ENCODE peak calls at places on chromosomes 13 and 19, in five cellular contexts. One of them, this sample, is unnamed.

GRCh38 chr19:38942471-38943181 is 11.9 kb downstream of the MRPS12 start:
- DNase-seq in heart left ventricle: no peak
- DNase-seq in NCI-H2107: no peak
- DNase-seq in LoVo: no peak
- DNase-seq in fibroblast of the aortic adventitia: no peak
- DNase-seq in this sample: no peak

GRCh38 chr13:19862511-19863313 is 737 bp downstream of the ZMYM5 start:
- DNase-seq in LoVo: peak; percentile 12
- DNase-seq in fibroblast of the aortic adventitia: peak; percentile 30
- DNase-seq in heart left ventricle: peak; percentile 38
- DNase-seq in NCI-H2107: no peak
- DNase-seq in this sample: no peak

GRCh38 chr13:20461481-20461859 is 64.2 kb downstream of the CRYL1 start:
- DNase-seq in heart left ventricle: no peak
- DNase-seq in fibroblast of the aortic adventitia: peak; percentile 21
- DNase-seq in NCI-H2107: no peak
- DNase-seq in LoVo: no peak
- DNase-seq in this sample: peak; percentile 75

GRCh38 chr13:99040536-99041141 is 62.8 kb upstream of the DOCK9 start:
- DNase-seq in LoVo: no peak
- DNase-seq in fibroblast of the aortic adventitia: no peak
- DNase-seq in heart left ventricle: no peak
- DNase-seq in NCI-H2107: no peak
- DNase-seq in this sample: no peak

GRCh38 chr13:42946927-42947326 is 45.1 kb downstream of the EPSTI1 start:
- DNase-seq in LoVo: no peak
- DNase-seq in fibroblast of the aortic adventitia: peak; percentile 83
- DNase-seq in heart left ventricle: no peak
- DNase-seq in NCI-H2107: no peak
- DNase-seq in this sample: peak; percentile 13

GRCh38 chr13:80989241-80989640 is 648.3 kb upstream of the SPRY2 start:
- DNase-seq in NCI-H2107: no peak
- DNase-seq in fibroblast of the aortic adventitia: no peak
- DNase-seq in LoVo: no peak
- DNase-seq in heart left ventricle: no peak
- DNase-seq in this sample: no peak

GRCh38 chr13:34124912-34125311 is 307.0 kb downstream of the RFC3 start:
- DNase-seq in fibroblast of the aortic adventitia: no peak
- DNase-seq in NCI-H2107: no peak
- DNase-seq in LoVo: no peak
- DNase-seq in heart left ventricle: no peak
- DNase-seq in this sample: no peak

GRCh38 chr13:39599842-39600241 is 3.2 kb downstream of the LHFPL6 start:
- DNase-seq in LoVo: no peak
- DNase-seq in fibroblast of the aortic adventitia: peak; percentile 77
- DNase-seq in heart left ventricle: no peak
- DNase-seq in NCI-H2107: no peak
- DNase-seq in this sample: no peak

GRCh38 chr19:531009-531752 is 379 bp upstream of the CDC34 start:
- DNase-seq in heart left ventricle: peak; percentile 86
- DNase-seq in fibroblast of the aortic adventitia: peak; percentile 74
- DNase-seq in LoVo: peak; percentile 89
- DNase-seq in NCI-H2107: peak; percentile 66
- DNase-seq in this sample: peak; percentile 47

GRCh38 chr13:23505007-23505406 is 65.2 kb upstream of the TNFRSF19 start:
- DNase-seq in fibroblast of the aortic adventitia: peak; percentile 49
- DNase-seq in LoVo: no peak
- DNase-seq in heart left ventricle: peak; percentile 19
- DNase-seq in NCI-H2107: no peak
- DNase-seq in this sample: peak; percentile 81

GRCh38 chr13:85798999-85799646 is at the start of gene SLITRK6:
- DNase-seq in heart left ventricle: no peak
- DNase-seq in NCI-H2107: peak; percentile 16
- DNase-seq in LoVo: no peak
- DNase-seq in fibroblast of the aortic adventitia: peak; percentile 8
- DNase-seq in this sample: peak; percentile 76

GRCh38 chr13:19860884-19861655 is 2.4 kb downstream of the ZMYM5 start:
- DNase-seq in heart left ventricle: no peak
- DNase-seq in fibroblast of the aortic adventitia: peak; percentile 66
- DNase-seq in LoVo: peak; percentile 73
- DNase-seq in NCI-H2107: no peak
- DNase-seq in this sample: peak; percentile 52

GRCh38 chr19:42919757-42920079 is 2.0 kb upstream of the PSG6 start:
- DNase-seq in NCI-H2107: no peak
- DNase-seq in LoVo: no peak
- DNase-seq in heart left ventricle: no peak
- DNase-seq in fibroblast of the aortic adventitia: no peak
- DNase-seq in this sample: no peak

GRCh38 chr19:23481043-23481442 is 85.8 kb upstream of the ZNF91 start:
- DNase-seq in LoVo: no peak
- DNase-seq in NCI-H2107: no peak
- DNase-seq in fibroblast of the aortic adventitia: no peak
- DNase-seq in heart left ventricle: no peak
- DNase-seq in this sample: no peak

GRCh38 chr19:10389863-10390262 is 9.5 kb upstream of the TYK2 start:
- DNase-seq in heart left ventricle: no peak
- DNase-seq in fibroblast of the aortic adventitia: no peak
- DNase-seq in LoVo: no peak
- DNase-seq in NCI-H2107: no peak
- DNase-seq in this sample: no peak

GRCh38 chr13:43364210-43365041 is 341.0 kb downstream of the DNAJC15 start:
- DNase-seq in NCI-H2107: no peak
- DNase-seq in heart left ventricle: peak; percentile 34
- DNase-seq in fibroblast of the aortic adventitia: peak; percentile 88
- DNase-seq in LoVo: no peak
- DNase-seq in this sample: peak; percentile 90

GRCh38 chr13:98751397-98752110 is 918 bp downstream of the SLC15A1 start:
- DNase-seq in LoVo: no peak
- DNase-seq in heart left ventricle: no peak
- DNase-seq in NCI-H2107: no peak
- DNase-seq in fibroblast of the aortic adventitia: peak; percentile 41
- DNase-seq in this sample: peak; percentile 22

GRCh38 chr13:93721483-93721882 is 494.9 kb downstream of the GPC6 start:
- DNase-seq in NCI-H2107: no peak
- DNase-seq in fibroblast of the aortic adventitia: no peak
- DNase-seq in LoVo: no peak
- DNase-seq in heart left ventricle: no peak
- DNase-seq in this sample: no peak

GRCh38 chr19:30551271-30551670 is 179.1 kb downstream of the ZNF536 start:
- DNase-seq in LoVo: no peak
- DNase-seq in heart left ventricle: no peak
- DNase-seq in fibroblast of the aortic adventitia: no peak
- DNase-seq in NCI-H2107: no peak
- DNase-seq in this sample: no peak

GRCh38 chr19:43527860-43528622 is 1.0 kb upstream of the ETHE1 start:
- DNase-seq in LoVo: no peak
- DNase-seq in heart left ventricle: peak; percentile 27
- DNase-seq in fibroblast of the aortic adventitia: peak; percentile 42
- DNase-seq in NCI-H2107: peak; percentile 53
- DNase-seq in this sample: no peak

GRCh38 chr13:67355791-67356190 is 125.7 kb upstream of the PCDH9 start:
- DNase-seq in LoVo: no peak
- DNase-seq in heart left ventricle: no peak
- DNase-seq in fibroblast of the aortic adventitia: no peak
- DNase-seq in NCI-H2107: no peak
- DNase-seq in this sample: no peak

GRCh38 chr19:55247621-55248099 is 11.2 kb downstream of the PPP6R1 start:
- DNase-seq in NCI-H2107: no peak
- DNase-seq in LoVo: no peak
- DNase-seq in fibroblast of the aortic adventitia: peak; percentile 11
- DNase-seq in heart left ventricle: peak; percentile 58
- DNase-seq in this sample: peak; percentile 16

GRCh38 chr19:35462476-35462953 is 14.5 kb downstream of the FFAR2 start:
- DNase-seq in NCI-H2107: no peak
- DNase-seq in LoVo: no peak
- DNase-seq in fibroblast of the aortic adventitia: no peak
- DNase-seq in heart left ventricle: no peak
- DNase-seq in this sample: no peak

GRCh38 chr13:49428041-49428763 is 15.7 kb downstream of the CAB39L start:
- DNase-seq in LoVo: no peak
- DNase-seq in heart left ventricle: no peak
- DNase-seq in NCI-H2107: no peak
- DNase-seq in fibroblast of the aortic adventitia: no peak
- DNase-seq in this sample: no peak

GRCh38 chr19:4052114-4052992 is 14.3 kb downstream of the ZBTB7A start:
- DNase-seq in heart left ventricle: peak; percentile 55
- DNase-seq in LoVo: peak; percentile 28
- DNase-seq in NCI-H2107: no peak
- DNase-seq in fibroblast of the aortic adventitia: peak; percentile 47
- DNase-seq in this sample: peak; percentile 48

GRCh38 chr13:21124853-21125252 is 51.5 kb downstream of the SKA3 start:
- DNase-seq in fibroblast of the aortic adventitia: peak; percentile 24
- DNase-seq in LoVo: no peak
- DNase-seq in heart left ventricle: no peak
- DNase-seq in NCI-H2107: no peak
- DNase-seq in this sample: peak; percentile 51

GRCh38 chr13:112213467-112214245 is 146.7 kb downstream of the SOX1 start:
- DNase-seq in NCI-H2107: peak; percentile 87
- DNase-seq in fibroblast of the aortic adventitia: no peak
- DNase-seq in heart left ventricle: no peak
- DNase-seq in LoVo: peak; percentile 9
- DNase-seq in this sample: no peak

GRCh38 chr19:43739836-43740235 is 14.9 kb downstream of the SMG9 start:
- DNase-seq in heart left ventricle: no peak
- DNase-seq in NCI-H2107: no peak
- DNase-seq in LoVo: peak; percentile 82
- DNase-seq in fibroblast of the aortic adventitia: no peak
- DNase-seq in this sample: no peak

GRCh38 chr13:108795841-108796240 is 166.4 kb downstream of the MYO16 start:
- DNase-seq in NCI-H2107: no peak
- DNase-seq in LoVo: no peak
- DNase-seq in heart left ventricle: no peak
- DNase-seq in fibroblast of the aortic adventitia: no peak
- DNase-seq in this sample: no peak

GRCh38 chr19:29532956-29533355 is 7.2 kb downstream of the VSTM2B start:
- DNase-seq in fibroblast of the aortic adventitia: no peak
- DNase-seq in LoVo: no peak
- DNase-seq in NCI-H2107: no peak
- DNase-seq in heart left ventricle: no peak
- DNase-seq in this sample: no peak

GRCh38 chr19:48817585-48818124 is 6.8 kb upstream of the BCAT2 start:
- DNase-seq in NCI-H2107: no peak
- DNase-seq in LoVo: no peak
- DNase-seq in heart left ventricle: no peak
- DNase-seq in fibroblast of the aortic adventitia: no peak
- DNase-seq in this sample: no peak

GRCh38 chr13:31639443-31640163 is 99.7 kb upstream of the RXFP2 start:
- DNase-seq in heart left ventricle: no peak
- DNase-seq in fibroblast of the aortic adventitia: peak; percentile 53
- DNase-seq in NCI-H2107: no peak
- DNase-seq in LoVo: no peak
- DNase-seq in this sample: no peak

GRCh38 chr19:50870417-50871089 is 2.7 kb upstream of the KLK2 start:
- DNase-seq in fibroblast of the aortic adventitia: no peak
- DNase-seq in heart left ventricle: no peak
- DNase-seq in LoVo: no peak
- DNase-seq in NCI-H2107: no peak
- DNase-seq in this sample: no peak

GRCh38 chr19:12783849-12784393 is 7.4 kb upstream of the JUNB start:
- DNase-seq in NCI-H2107: no peak
- DNase-seq in heart left ventricle: peak; percentile 82
- DNase-seq in fibroblast of the aortic adventitia: no peak
- DNase-seq in LoVo: no peak
- DNase-seq in this sample: no peak

This sample was measured in astrocyte.